ENCODE peak calls at places on chromosomes 16 and 17, in nine cellular contexts. I is left lung, J is spleen, P is tibial artery, K is IMR-90, M is RWPE2, G is endothelial cell of umbilical vein, T is GM23338, D is Peyer's patch. W is an unnamed sample.

GRCh38 chr16:88535181-88535856 is 34.9 kb upstream of the ZC3H18 start:
- DNase-seq in I (peak), J (peak), P (no peak), K (no peak), M (no peak), G (no peak), T (no peak), D (no peak), W (no peak)

GRCh38 chr17:55598495-55598894 is 87.2 kb upstream of the SMIM36 start:
- DNase-seq in I (no peak), J (no peak), P (no peak), K (no peak), M (no peak), G (no peak), T (no peak), D (no peak), W (no peak)

GRCh38 chr16:79607587-79607986 is 7.0 kb upstream of the MAF start:
- DNase-seq in I (no peak), J (no peak), P (no peak), K (peak), M (no peak), G (no peak), T (no peak), D (no peak), W (no peak)

GRCh38 chr17:9205520-9206159 is 184.3 kb downstream of the NTN1 start:
- DNase-seq in I (peak), J (peak), P (no peak), K (no peak), M (peak), G (no peak), T (no peak), D (peak), W (no peak)

GRCh38 chr16:31214705-31215286 is 877 bp downstream of the TRIM72 start:
- DNase-seq in I (peak), J (peak), P (no peak), K (no peak), M (no peak), G (no peak), T (peak), D (no peak), W (no peak)

GRCh38 chr17:13067629-13068303 is 49.9 kb upstream of the ELAC2 start:
- DNase-seq in I (no peak), J (no peak), P (no peak), K (no peak), M (no peak), G (no peak), T (no peak), D (no peak), W (no peak)

GRCh38 chr16:74281285-74281684 is 15.3 kb upstream of the PSMD7 start:
- DNase-seq in I (no peak), J (no peak), P (no peak), K (no peak), M (no peak), G (no peak), T (peak), D (no peak), W (no peak)

GRCh38 chr16:73864868-73865267 is 431.7 kb upstream of the PSMD7 start:
- DNase-seq in I (no peak), J (no peak), P (no peak), K (no peak), M (no peak), G (no peak), T (no peak), D (no peak), W (no peak)

GRCh38 chr16:19595043-19595767 is 39.7 kb downstream of the VPS35L start:
- DNase-seq in I (no peak), J (no peak), P (no peak), K (peak), M (peak), G (peak), T (no peak), D (no peak), W (peak)

GRCh38 chr17:82931696-82932060 is 91.9 kb upstream of the ZNF750 start:
- DNase-seq in I (no peak), J (no peak), P (peak), K (peak), M (no peak), G (no peak), T (no peak), D (no peak), W (peak)

GRCh38 chr17:50346313-50347086 is 574 bp downstream of the XYLT2 start:
- DNase-seq in I (peak), J (no peak), P (peak), K (no peak), M (peak), G (peak), T (peak), D (peak), W (no peak)

GRCh38 chr17:38916771-38917170 is 8.6 kb upstream of the LASP1NB start:
- DNase-seq in I (no peak), J (peak), P (peak), K (no peak), M (no peak), G (no peak), T (no peak), D (no peak), W (no peak)

GRCh38 chr16:2427526-2427925 is 1.7 kb upstream of the CCNF start:
- DNase-seq in I (no peak), J (no peak), P (no peak), K (no peak), M (no peak), G (no peak), T (no peak), D (no peak), W (no peak)

GRCh38 chr17:17757391-17757791 is 76.1 kb downstream of the RAI1 start:
- DNase-seq in I (peak), J (peak), P (no peak), K (no peak), M (no peak), G (no peak), T (no peak), D (no peak), W (no peak)

GRCh38 chr16:2468725-2469398 is 2.2 kb upstream of the NTN3 start:
- DNase-seq in I (no peak), J (no peak), P (no peak), K (no peak), M (no peak), G (no peak), T (peak), D (no peak), W (no peak)

GRCh38 chr17:68089881-68090280 is 54.3 kb downstream of the KPNA2 start:
- DNase-seq in I (no peak), J (no peak), P (no peak), K (peak), M (no peak), G (peak), T (no peak), D (no peak), W (no peak)

DNA sequence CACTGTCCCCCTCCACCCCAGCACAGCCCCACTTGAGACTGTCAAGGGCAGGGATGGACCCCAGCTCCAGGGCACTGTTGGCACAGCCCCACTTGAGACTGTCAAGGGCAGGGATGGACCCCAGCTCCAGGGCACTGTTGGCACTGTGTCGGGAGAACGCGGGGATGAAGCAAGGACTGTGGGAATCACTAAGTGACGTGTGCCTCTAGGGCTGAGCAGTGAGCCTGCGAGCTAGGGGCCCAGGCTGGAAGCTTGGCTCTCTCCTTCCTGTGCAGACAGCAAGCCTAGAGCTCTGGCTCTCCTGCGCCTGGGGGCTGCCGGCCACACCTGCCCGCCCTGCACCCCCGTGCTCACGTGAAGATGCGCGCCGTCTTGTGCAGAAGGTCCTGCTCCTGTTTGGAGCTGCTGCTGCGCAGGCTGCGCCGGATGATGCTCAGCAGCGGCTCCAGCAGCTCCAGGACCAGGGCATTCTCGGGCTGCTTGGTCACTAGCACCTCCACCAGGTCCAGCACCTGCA is 11.0 kb downstream of the MYBBP1A start:
- DNase-seq in I (peak), J (no peak), P (no peak), K (no peak), M (no peak), G (no peak), T (no peak), D (no peak), W (no peak)
- H3K27ac ChIP-seq in I (no peak), J (peak), P (no peak), K (no peak), M (no peak), G (no peak), T (no peak), D (no peak), W (no peak)

DNA sequence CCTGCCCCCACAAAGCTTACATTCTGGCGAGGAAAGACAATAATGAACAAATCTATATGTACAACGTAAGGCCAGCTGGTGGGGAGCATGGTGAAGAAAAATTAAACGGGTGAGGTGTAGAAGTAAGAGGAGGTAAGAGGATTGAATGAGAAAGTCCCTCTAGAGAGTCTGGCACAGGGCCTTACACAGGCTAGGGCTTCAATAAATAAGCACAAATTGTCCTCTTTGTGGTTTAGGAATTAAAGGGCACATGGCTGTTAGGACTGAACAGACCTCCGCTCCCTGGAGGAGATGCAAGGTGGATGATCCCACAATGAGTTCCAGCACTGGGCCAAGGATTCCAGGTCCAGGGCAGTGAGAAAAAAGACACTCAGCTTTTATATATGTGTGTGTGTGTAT is 43.1 kb upstream of the HAPSTR1 start:
- DNase-seq in I (no peak), J (no peak), P (no peak), K (peak), M (no peak), G (no peak), T (no peak), D (no peak), W (no peak)
- H3K4me3 ChIP-seq in I (no peak), J (no peak), P (no peak), K (no peak), M (no peak), G (no peak), T (no peak), D (no peak), W (no peak)

GRCh38 chr16:86496929-86497381 is 13.4 kb upstream of the FOXF1 start:
- DNase-seq in I (no peak), J (peak), P (no peak), K (peak), M (no peak), G (no peak), T (peak), D (no peak), W (no peak)

GRCh38 chr16:86497551-86498021 is 12.7 kb upstream of the FOXF1 start:
- DNase-seq in I (no peak), J (peak), P (no peak), K (no peak), M (no peak), G (no peak), T (peak), D (no peak), W (no peak)

GRCh38 chr16:86496262-86496928 is 13.9 kb upstream of the FOXF1 start:
- DNase-seq in I (no peak), J (peak), P (no peak), K (no peak), M (no peak), G (no peak), T (no peak), D (no peak), W (no peak)

GRCh38 chr16:86498661-86499493 is 11.4 kb upstream of the FOXF1 start:
- DNase-seq in I (no peak), J (peak), P (no peak), K (peak), M (no peak), G (no peak), T (no peak), D (no peak), W (no peak)

GRCh38 chr16:86498155-86498651 is 12.1 kb upstream of the FOXF1 start:
- DNase-seq in I (no peak), J (no peak), P (no peak), K (peak), M (no peak), G (no peak), T (no peak), D (no peak), W (no peak)
- TF ChIP-seq CTCF in I (no peak), J (no peak), P (no peak), K (peak), M (no peak), G (peak), T (no peak), D (no peak), W (peak)

GRCh38 chr16:85391175-85391707 is 221.9 kb upstream of the GSE1 start:
- DNase-seq in I (peak), J (peak), P (peak), K (no peak), M (peak), G (no peak), T (no peak), D (no peak), W (no peak)
- H3K27ac ChIP-seq in I (no peak), J (no peak), P (peak), K (peak), M (peak), G (no peak), T (no peak), D (no peak), W (no peak)

GRCh38 chr17:64777413-64778101 is 115.5 kb upstream of the SMURF2 start:
- DNase-seq in I (peak), J (peak), P (peak), K (no peak), M (no peak), G (no peak), T (peak), D (peak), W (no peak)
- H3K4me3 ChIP-seq in I (no peak), J (peak), P (peak), K (no peak), M (no peak), G (no peak), T (peak), D (peak), W (no peak)